ENCODE peak calls at places on chromosomes 3 and 15, in seven cellular contexts. V is BE2C; Z is activated T-helper 1 cell treated with anti-CD3 and anti-CD28 coated beads, Interleukin-12 subunit alpha, Interleukin-12 subunit beta, Interleukin-2, Interleukin-4 antibody, amounts not matched to agents 30 ng/mL and 10 ng/mL and 1 ng/mL, durations not matched to agents 14 hours and 24 hours and 36 hours; D is fibroblast of pulmonary artery; C is hepatocyte; Q is ecto neural progenitor cell; O is right cardiac atrium. G is an unnamed sample.
A peak's percentile ranks its signal among the peaks of the same experiment; 100 is the strongest.

GRCh38 chr3:141561426-141562034 is 74.7 kb downstream of the RASA2 start:
- DNase-seq in V (peak; percentile 47), Z (peak; percentile 17), D (peak; percentile 91), C (peak; percentile 65), Q (no peak), O (no peak), G (peak; percentile 62)

GRCh38 chr3:45496550-45496949 is 98.0 kb upstream of the LIMD1 start:
- DNase-seq in V (peak; percentile 60), Z (no peak), D (peak; percentile 80), C (no peak), Q (no peak), O (peak; percentile 72), G (no peak)

GRCh38 chr3:146142757-146143156 is 18.2 kb downstream of the PLOD2 start:
- DNase-seq in V (no peak), Z (no peak), D (peak; percentile 62), C (peak; percentile 39), Q (no peak), O (no peak), G (peak; percentile 36)

GRCh38 chr15:25183581-25184330 is 229.0 kb downstream of the SNRPN start:
- DNase-seq in V (no peak), Z (no peak), D (no peak), C (no peak), Q (no peak), O (no peak), G (no peak)

GRCh38 chr3:132038198-132038825 is 3.5 kb upstream of the CPNE4 start:
- DNase-seq in V (no peak), Z (no peak), D (peak; percentile 53), C (peak; percentile 48), Q (no peak), O (no peak), G (peak; percentile 47)

GRCh38 chr15:81038975-81039607 is 38.4 kb downstream of the TLNRD1 start:
- DNase-seq in V (no peak), Z (no peak), D (peak; percentile 69), C (peak; percentile 49), Q (no peak), O (no peak), G (no peak)

GRCh38 chr3:172447611-172448579 is at the start of gene GHSR:
- DNase-seq in V (peak; percentile 10), Z (no peak), D (no peak), C (no peak), Q (peak; percentile 44), O (no peak), G (peak; percentile 1)

GRCh38 chr3:12191559-12191958 is 32.8 kb upstream of the TIMP4 start:
- DNase-seq in V (no peak), Z (no peak), D (no peak), C (no peak), Q (no peak), O (no peak), G (no peak)

GRCh38 chr3:72336821-72337479 is 511.3 kb downstream of the SHQ1 start:
- DNase-seq in V (peak; percentile 75), Z (no peak), D (peak; percentile 89), C (peak; percentile 92), Q (no peak), O (peak; percentile 95), G (peak; percentile 92)

GRCh38 chr15:40312370-40313158 is 4.8 kb upstream of the PLCB2 start:
- DNase-seq in V (no peak), Z (no peak), D (no peak), C (no peak), Q (no peak), O (no peak), G (no peak)

GRCh38 chr3:34859741-34860140 is 779.6 kb upstream of the ARPP21 start:
- DNase-seq in V (no peak), Z (no peak), D (peak; percentile 36), C (no peak), Q (no peak), O (no peak), G (peak; percentile 40)

GRCh38 chr3:184336484-184337230 is 743 bp upstream of the FAM131A start:
- DNase-seq in V (no peak), Z (no peak), D (peak; percentile 71), C (peak; percentile 75), Q (peak; percentile 61), O (peak; percentile 63), G (peak; percentile 89)

GRCh38 chr3:119690043-119690656 is 12.7 kb upstream of the CFAP91 start:
- DNase-seq in V (no peak), Z (no peak), D (peak; percentile 54), C (peak; percentile 39), Q (no peak), O (no peak), G (peak; percentile 30)

GRCh38 chr15:101011582-101011981 is 92.4 kb downstream of the LRRK1 start:
- DNase-seq in V (no peak), Z (no peak), D (no peak), C (no peak), Q (peak; percentile 23), O (no peak), G (no peak)

GRCh38 chr3:143302638-143303171 is 183.1 kb downstream of the CHST2 start:
- DNase-seq in V (peak; percentile 27), Z (no peak), D (peak; percentile 75), C (peak; percentile 29), Q (no peak), O (peak; percentile 85), G (peak; percentile 11)

GRCh38 chr3:176941674-176942073 is 255.6 kb downstream of the TBL1XR1 start:
- DNase-seq in V (no peak), Z (no peak), D (no peak), C (no peak), Q (no peak), O (no peak), G (no peak)

GRCh38 chr15:65338366-65338765 is 33.9 kb downstream of the RNU5B-1 start:
- DNase-seq in V (no peak), Z (no peak), D (no peak), C (no peak), Q (no peak), O (no peak), G (no peak)

GRCh38 chr15:47513496-47513895 is 203.8 kb upstream of the SEMA6D start:
- DNase-seq in V (no peak), Z (no peak), D (no peak), C (no peak), Q (no peak), O (no peak), G (no peak)

GRCh38 chr3:107085261-107085660 is 292.0 kb upstream of the CCDC54 start:
- DNase-seq in V (no peak), Z (no peak), D (peak; percentile 7), C (no peak), Q (no peak), O (no peak), G (no peak)

GRCh38 chr3:69867941-69868505 is 128.8 kb downstream of the MITF start:
- DNase-seq in V (no peak), Z (no peak), D (peak; percentile 3), C (no peak), Q (no peak), O (no peak), G (no peak)

GRCh38 chr3:177610677-177611654 is 413.7 kb upstream of the TBL1XR1 start:
- DNase-seq in V (peak; percentile 27), Z (no peak), D (no peak), C (peak; percentile 77), Q (no peak), O (peak; percentile 39), G (no peak)

GRCh38 chr15:53974121-53974520 is 4.1 kb upstream of the UNC13C start:
- DNase-seq in V (no peak), Z (no peak), D (no peak), C (no peak), Q (no peak), O (no peak), G (no peak)

GRCh38 chr3:119207512-119207875 is 33.2 kb downstream of the B4GALT4 start:
- DNase-seq in V (no peak), Z (no peak), D (no peak), C (no peak), Q (no peak), O (no peak), G (peak; percentile 19)

GRCh38 chr3:164320962-164321361 is 757.3 kb downstream of the SI start:
- DNase-seq in V (no peak), Z (no peak), D (no peak), C (no peak), Q (no peak), O (no peak), G (peak; percentile 27)

GRCh38 chr15:82851331-82851850 is 42.0 kb downstream of the WHAMM start:
- DNase-seq in V (no peak), Z (no peak), D (no peak), C (no peak), Q (no peak), O (no peak), G (no peak)

GRCh38 chr3:74465652-74466415 is 148.6 kb downstream of the CNTN3 start:
- DNase-seq in V (no peak), Z (no peak), D (peak; percentile 24), C (no peak), Q (no peak), O (peak; percentile 15), G (no peak)

GRCh38 chr15:73082719-73083275 is 30.5 kb downstream of the NEO1 start:
- DNase-seq in V (no peak), Z (no peak), D (no peak), C (peak; percentile 5), Q (no peak), O (no peak), G (no peak)

GRCh38 chr3:122512284-122512683 is 2.5 kb downstream of the KPNA1 start:
- DNase-seq in V (no peak), Z (no peak), D (no peak), C (no peak), Q (no peak), O (no peak), G (no peak)

G was measured in mesendoderm.